ENCODE peak calls at places on chromosomes 4 and X, in eight cellular contexts. N, C, O, T, Y, K, Q and L are unnamed samples.

GRCh38 chr4:142203505-142203904 is 567.1 kb downstream of the IL15 start:
- DNase-seq in Q (no peak), C (no peak), O (no peak), K (no peak), N (no peak), T (no peak), Y (no peak), L (no peak)

GRCh38 chrX:27997641-27998040 is 16.4 kb upstream of the DCAF8L1 start:
- DNase-seq in C (no peak), K (no peak), Y (no peak), O (no peak), Q (no peak), T (no peak), N (no peak), L (no peak)

GRCh38 chr4:94714761-94715160 is 43.0 kb upstream of the BMPR1B start:
- DNase-seq in Y (peak; percentile 87), N (no peak), T (no peak), C (no peak), Q (no peak), O (no peak), K (no peak), L (no peak)

GRCh38 chr4:139227729-139228404 is 50.8 kb upstream of the ELF2 start:
- DNase-seq in Y (no peak), C (peak; percentile 33), O (peak; percentile 38), T (peak; percentile 16), N (no peak), Q (no peak), K (no peak), L (peak; percentile 12)

GRCh38 chr4:94490437-94490836 is 38.7 kb downstream of the PDLIM5 start:
- DNase-seq in N (no peak), C (no peak), O (no peak), T (no peak), Y (no peak), Q (no peak), K (no peak), L (no peak)

GRCh38 chrX:143768976-143769375 is 48.4 kb upstream of the SPANXN2 start:
- DNase-seq in Q (no peak), O (no peak), C (no peak), K (no peak), Y (peak; percentile 4), T (no peak), N (no peak), L (no peak)

GRCh38 chrX:119093991-119094741 is 21.4 kb downstream of the CT47C1 start:
- DNase-seq in Y (peak; percentile 3), K (no peak), C (no peak), N (no peak), T (no peak), Q (no peak), O (no peak), L (no peak)

GRCh38 chrX:122641136-122641535 is 542.9 kb upstream of the GRIA3 start:
- DNase-seq in T (no peak), Q (no peak), K (no peak), Y (no peak), O (no peak), N (no peak), C (no peak), L (no peak)

GRCh38 chr4:67575232-67575888 is 16.8 kb downstream of the STAP1 start:
- DNase-seq in O (peak; percentile 76), Q (peak; percentile 46), C (peak; percentile 49), N (no peak), T (peak; percentile 88), Y (no peak), K (no peak), L (peak; percentile 48)

GRCh38 chr4:125368161-125368560 is 53.4 kb downstream of the FAT4 start:
- DNase-seq in Y (peak; percentile 66), K (no peak), O (no peak), Q (no peak), N (no peak), C (no peak), T (no peak), L (no peak)

GRCh38 chrX:14504960-14505538 is 24.3 kb upstream of the GLRA2 start:
- DNase-seq in Y (no peak), Q (no peak), C (no peak), N (no peak), K (no peak), T (no peak), O (no peak), L (no peak)

GRCh38 chr4:168711197-168712120 is 214.6 kb downstream of the PALLD start:
- DNase-seq in Q (no peak), C (no peak), Y (peak; percentile 87), N (no peak), O (no peak), T (no peak), K (no peak), L (no peak)

GRCh38 chr4:108483077-108483476 is 137.3 kb upstream of the RPL34 start:
- DNase-seq in K (no peak), O (no peak), N (no peak), C (no peak), Q (no peak), T (peak; percentile 47), Y (peak; percentile 37), L (no peak)

GRCh38 chr4:4461850-4462249 is 74.9 kb downstream of the NSG1 start:
- DNase-seq in C (no peak), K (no peak), T (no peak), O (no peak), N (no peak), Q (no peak), Y (no peak), L (no peak)

GRCh38 chr4:80008351-80008750 is 64.7 kb downstream of the ANTXR2 start:
- DNase-seq in O (no peak), C (no peak), K (no peak), N (no peak), Y (no peak), T (no peak), Q (no peak), L (no peak)

GRCh38 chr4:80006935-80007744 is 65.9 kb downstream of the ANTXR2 start:
- DNase-seq in K (no peak), Y (peak; percentile 49), T (no peak), N (no peak), O (no peak), C (no peak), Q (no peak), L (no peak)

GRCh38 chr4:80005863-80006262 is 67.2 kb downstream of the ANTXR2 start:
- DNase-seq in K (no peak), N (no peak), Y (no peak), C (no peak), T (no peak), Q (no peak), O (no peak), L (no peak)

GRCh38 chr4:80007745-80008149 is 65.3 kb downstream of the ANTXR2 start:
- DNase-seq in K (no peak), Q (no peak), O (no peak), Y (no peak), C (no peak), N (no peak), T (peak; percentile 41), L (no peak)

DNA sequence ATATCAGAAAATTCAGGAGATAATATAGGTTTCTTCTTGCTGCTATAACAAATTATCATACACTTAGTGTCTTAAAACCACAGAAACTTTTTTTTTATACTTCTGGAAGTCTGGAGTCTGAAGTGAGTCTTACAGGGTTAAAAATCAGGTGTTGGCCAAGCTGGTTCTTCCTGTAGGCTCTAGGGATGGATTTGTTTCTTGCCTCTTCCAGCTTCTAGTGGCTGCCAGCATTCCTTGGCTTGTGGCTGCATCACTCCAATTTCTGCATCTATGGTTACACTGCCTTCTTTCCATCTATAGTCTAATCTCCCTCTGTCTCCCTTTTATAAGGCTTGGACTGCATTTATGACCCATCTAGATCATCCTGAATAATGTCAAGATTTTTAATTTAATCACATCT is 68.7 kb downstream of the ANTXR2 start:
- DNase-seq in K (no peak), Q (no peak), N (no peak), T (no peak), O (no peak), Y (no peak), C (no peak), L (no peak)
- TF ChIP-seq CTCF in K (no peak), Q (no peak), N (no peak), T (no peak), O (no peak), Y (no peak), C (no peak), L (no peak)

DNA sequence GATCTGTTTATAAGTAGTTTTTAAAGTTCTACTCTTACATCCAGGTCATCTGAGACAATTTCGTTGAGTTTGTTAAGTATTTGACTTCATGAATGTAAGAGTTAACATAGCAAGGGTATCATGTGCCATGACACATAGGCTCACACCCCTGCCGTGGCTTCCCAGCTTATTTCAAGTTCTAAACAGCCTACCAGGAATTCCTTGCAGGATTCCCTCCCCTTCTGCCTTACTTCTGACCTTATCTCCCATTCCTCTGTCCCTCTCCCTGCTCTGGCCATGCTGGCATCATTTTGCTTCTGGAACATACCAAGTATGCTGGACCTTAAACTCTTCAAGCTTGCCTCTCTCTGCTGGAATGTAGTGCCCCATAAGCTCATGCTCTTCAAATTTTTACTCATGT is 369.9 kb upstream of the PCDH7 start:
- DNase-seq in C (no peak), N (no peak), O (no peak), Y (no peak), T (no peak), Q (no peak), K (no peak), L (no peak)
- TF ChIP-seq CTCF in C (no peak), N (no peak), O (no peak), Y (no peak), T (no peak), Q (no peak), K (no peak), L (no peak)

DNA sequence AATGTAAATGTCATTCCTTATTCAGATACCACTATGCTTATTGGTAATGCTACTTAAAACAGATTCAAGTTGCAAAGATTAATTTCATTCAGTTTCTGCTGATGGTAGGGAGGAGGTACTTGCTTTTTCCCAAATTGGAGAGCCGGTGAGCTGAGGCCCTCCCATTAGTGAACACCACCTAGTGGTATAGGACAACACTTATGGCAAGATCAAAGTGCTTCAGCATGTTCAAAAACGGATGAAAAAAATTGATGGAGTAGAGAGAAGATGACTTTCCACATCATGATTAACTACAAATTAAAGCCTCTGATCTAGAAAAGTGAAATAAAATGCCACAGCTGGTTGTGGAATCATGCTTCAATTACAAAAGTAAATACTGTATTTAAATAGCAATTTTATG is 112.9 kb downstream of the MBNL3 start:
- DNase-seq in C (no peak), T (no peak), Y (no peak), N (no peak), K (no peak), O (no peak), Q (no peak), L (no peak)
- TF ChIP-seq CTCF in C (no peak), T (no peak), Y (peak; percentile 33), N (no peak), K (peak; percentile 53), O (no peak), Q (no peak), L (no peak)

DNA sequence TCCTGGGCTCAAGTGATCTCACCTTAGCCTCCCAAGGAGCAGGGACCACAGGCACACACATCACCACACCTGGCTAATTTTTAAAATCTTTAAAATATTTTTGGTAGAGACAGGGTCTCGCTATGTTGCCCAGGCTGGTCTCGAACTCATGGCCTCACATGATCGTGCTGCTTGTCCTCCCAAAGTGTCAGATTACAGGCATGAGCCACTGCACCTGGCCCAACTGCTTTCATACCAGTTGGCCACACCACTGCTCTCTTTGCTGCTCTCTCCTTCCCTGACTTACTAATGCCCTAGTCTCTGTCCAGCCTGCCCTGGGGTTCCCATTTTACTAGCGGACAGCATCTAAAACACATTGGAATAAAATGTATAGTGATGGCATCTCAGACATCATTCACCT is 67.1 kb downstream of the CLDN22 start:
- DNase-seq in C (no peak), Q (no peak), N (no peak), K (no peak), Y (no peak), O (no peak), T (no peak), L (no peak)
- TF ChIP-seq CTCF in C (no peak), Q (no peak), N (no peak), K (no peak), Y (no peak), O (no peak), T (no peak), L (no peak)